ENCODE peak calls at places on chromosome 10, in five cellular contexts. W is lower lobe of right lung, T is astrocyte of the spinal cord, G is epithelial cell of esophagus, S is fibroblast of pulmonary artery. J is an unnamed sample.

GRCh38 chr10:37754538-37755323 is 102.7 kb downstream of the ZNF248 start:
- DNase-seq in G (peak; percentile 50), T (no peak), S (no peak), W (no peak), J (peak; percentile 55)

GRCh38 chr10:61643316-61643751 is 19.4 kb upstream of the CABCOCO1 start:
- DNase-seq in G (peak; percentile 52), T (peak; percentile 46), W (no peak), S (peak; percentile 86), J (no peak)

GRCh38 chr10:102118867-102119266 is 1.3 kb downstream of the LDB1 start:
- DNase-seq in T (peak; percentile 22), G (peak; percentile 23), W (peak; percentile 61), S (peak; percentile 56), J (peak; percentile 70)

GRCh38 chr10:77360121-77360520 is 277.5 kb downstream of the KCNMA1 start:
- DNase-seq in S (no peak), T (no peak), W (no peak), G (peak; percentile 57), J (no peak)

GRCh38 chr10:31101123-31101522 is 69.5 kb upstream of the ZNF438 start:
- DNase-seq in G (peak; percentile 91), T (peak; percentile 95), S (peak; percentile 72), W (no peak), J (no peak)

GRCh38 chr10:77974396-77975074 is 48.0 kb upstream of the DLG5 start:
- DNase-seq in S (peak; percentile 65), W (no peak), G (peak; percentile 75), T (peak; percentile 63), J (peak; percentile 6)

GRCh38 chr10:81995254-81995653 is 120.3 kb downstream of the NRG3 start:
- DNase-seq in W (no peak), S (no peak), G (no peak), T (no peak), J (no peak)

GRCh38 chr10:110764793-110765512 is 106.8 kb upstream of the PDCD4 start:
- DNase-seq in G (no peak), S (no peak), T (no peak), W (no peak), J (no peak)

GRCh38 chr10:99658622-99659030 is 683 bp upstream of the ENTPD7 start:
- DNase-seq in S (peak; percentile 49), T (peak; percentile 15), W (peak; percentile 84), G (peak; percentile 74), J (no peak)

GRCh38 chr10:110305767-110306451 is 1.2 kb upstream of the SMNDC1 start:
- DNase-seq in T (peak; percentile 92), W (no peak), S (peak; percentile 94), G (peak; percentile 92), J (peak; percentile 86)

GRCh38 chr10:12194752-12195271 is 879 bp downstream of the NUDT5 start:
- DNase-seq in S (peak; percentile 45), W (peak; percentile 82), T (no peak), G (peak; percentile 44), J (peak; percentile 46)

GRCh38 chr10:12198156-12198555 is 2.2 kb downstream of the CDC123 start:
- DNase-seq in T (no peak), G (no peak), S (no peak), W (no peak), J (peak; percentile 51)

GRCh38 chr10:12196531-12197211 is 683 bp downstream of the CDC123 start:
- DNase-seq in G (no peak), W (no peak), S (no peak), T (no peak), J (no peak)

GRCh38 chr10:12195281-12195602 is 449 bp downstream of the NUDT5 start:
- DNase-seq in S (no peak), W (no peak), G (no peak), T (peak; percentile 27), J (peak; percentile 7)

DNA sequence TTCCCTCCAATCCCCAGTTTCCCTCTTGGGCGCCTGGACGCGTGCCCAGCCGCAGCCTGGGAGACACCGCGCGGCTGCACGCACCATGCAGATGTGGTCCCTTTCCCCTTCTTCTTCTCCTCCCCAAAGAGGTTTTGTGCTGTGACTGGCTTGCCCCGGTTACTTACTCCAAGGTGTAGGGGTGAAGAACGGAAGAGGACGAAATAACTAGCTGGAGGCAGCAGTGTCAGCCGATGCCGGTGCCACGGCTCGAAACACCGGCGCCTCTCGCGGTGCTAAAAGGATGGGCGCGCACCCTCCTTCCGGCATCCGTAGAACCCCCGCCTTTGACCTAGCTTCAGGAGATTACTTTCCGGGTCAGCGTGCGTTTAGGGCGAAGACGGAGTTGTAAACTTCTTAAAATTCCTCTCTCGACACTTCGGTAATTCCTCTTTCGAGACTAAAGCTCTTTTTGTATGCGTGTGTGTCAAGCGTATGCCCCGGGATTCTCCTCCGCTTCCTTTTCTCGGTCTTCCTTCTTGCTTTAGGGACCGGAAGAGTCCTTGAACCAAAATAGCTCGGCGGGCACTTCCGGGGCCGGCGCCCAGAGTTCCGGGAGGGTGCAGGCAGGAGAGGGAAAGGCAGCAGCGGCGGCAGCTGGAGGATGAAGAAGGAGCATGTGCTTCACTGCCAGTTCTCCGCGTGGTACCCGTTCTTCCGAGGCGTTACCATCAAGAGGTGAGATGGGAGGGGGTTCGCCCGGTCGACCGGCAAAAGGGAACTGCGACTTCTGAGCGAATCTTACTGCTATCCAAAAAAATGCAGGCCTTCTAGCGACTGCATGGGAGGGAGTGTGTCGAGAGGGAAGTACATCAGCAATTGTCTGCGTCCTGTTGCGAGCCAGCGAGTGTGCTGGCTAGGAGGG is at the start of the genes CDC123 and NUDT5:
- DNase-seq in S (peak; percentile 92), G (peak; percentile 96), T (peak; percentile 96), W (peak; percentile 92), J (peak; percentile 93)
- TF ChIP-seq CTCF in S (no peak), G (peak; percentile 6), T (no peak), W (no peak), J (no peak)

GRCh38 chr10:129964611-129965417 is 740 bp upstream of the EBF3 start:
- DNase-seq in T (no peak), S (peak; percentile 26), G (no peak), W (peak; percentile 40), J (no peak)

GRCh38 chr10:129962558-129963075 is 1.5 kb downstream of the EBF3 start:
- DNase-seq in G (no peak), T (no peak), W (no peak), S (no peak), J (no peak)

GRCh38 chr10:129963076-129963830 is 821 bp downstream of the EBF3 start:
- DNase-seq in W (no peak), T (no peak), S (peak; percentile 67), G (peak; percentile 24), J (no peak)

GRCh38 chr10:129965418-129965793 is 1.3 kb upstream of the EBF3 start:
- DNase-seq in T (no peak), G (no peak), S (no peak), W (no peak), J (no peak)

DNA sequence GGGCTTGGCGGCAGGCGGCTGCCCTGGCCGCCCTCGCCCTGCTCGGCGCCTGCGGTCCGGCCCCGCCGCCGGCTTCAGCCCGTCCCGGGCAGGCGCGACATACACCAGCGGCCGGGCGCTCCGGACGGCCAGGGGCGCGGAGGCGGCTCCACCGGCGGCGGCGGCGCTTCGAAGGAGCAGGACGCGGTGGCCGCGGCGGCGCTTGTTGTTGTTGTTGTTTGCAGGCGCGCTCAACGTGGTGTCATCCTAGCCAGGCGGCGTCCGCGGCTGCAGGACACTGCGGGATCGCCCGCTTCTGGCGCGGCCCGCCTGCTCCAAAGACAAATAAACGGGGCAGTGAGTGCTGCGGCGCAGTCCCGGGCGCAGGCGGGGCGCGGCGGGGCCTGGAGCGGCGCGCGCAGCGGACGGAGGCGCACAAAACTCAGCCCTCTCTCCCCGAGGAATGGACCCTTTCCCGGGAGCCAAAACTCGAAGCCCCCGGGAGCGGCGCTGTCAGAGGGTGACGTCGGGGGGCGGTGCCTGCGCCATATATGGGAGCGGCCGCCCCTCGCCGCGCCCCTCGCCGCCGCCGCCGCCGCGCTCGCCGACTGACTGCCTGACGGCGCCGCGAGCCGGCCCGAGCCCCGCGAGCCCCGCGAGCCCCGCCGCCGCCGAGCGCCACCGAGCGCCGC is at the start of gene EBF3:
- DNase-seq in W (peak; percentile 54), G (peak; percentile 44), T (no peak), S (peak; percentile 89), J (no peak)
- TF ChIP-seq CTCF in W (no peak), G (no peak), T (no peak), S (no peak), J (no peak)

DNA sequence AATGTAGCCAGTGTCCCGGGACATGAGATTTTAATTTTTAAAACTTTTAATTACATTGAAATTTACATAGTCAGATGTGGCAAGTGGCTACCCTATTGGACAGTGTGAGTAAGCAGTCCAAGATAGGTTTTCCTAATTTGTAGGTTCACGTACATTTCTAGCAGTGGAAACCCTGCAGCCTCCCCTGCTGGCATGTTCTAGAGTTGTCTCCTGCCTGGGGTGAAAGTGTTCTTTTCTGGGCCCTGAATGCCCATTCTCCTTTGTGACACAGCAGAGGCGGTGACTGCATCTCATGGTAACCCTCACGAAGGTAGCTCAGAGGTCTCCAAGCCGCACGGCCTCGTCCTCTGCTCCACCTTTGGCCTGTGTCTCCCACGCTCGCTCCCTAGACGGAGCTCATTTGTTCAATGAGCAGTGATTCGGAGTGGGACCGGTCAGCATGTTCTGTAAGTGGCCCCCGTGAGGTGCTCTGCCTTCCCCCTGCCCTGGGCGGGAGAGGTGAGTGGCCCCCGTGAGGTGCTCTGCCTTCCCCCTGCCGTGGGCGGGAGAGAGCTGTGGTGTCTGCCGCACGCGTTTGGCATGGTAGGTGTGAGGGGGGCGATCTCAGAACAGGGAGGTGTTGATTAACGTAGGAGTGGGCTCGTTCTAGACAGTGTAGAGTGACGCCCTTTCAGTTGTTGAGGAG is 18.0 kb downstream of the WDR37 start:
- DNase-seq in T (no peak), G (no peak), W (no peak), S (no peak), J (no peak)
- TF ChIP-seq CTCF in T (peak; percentile 20), G (peak; percentile 22), W (no peak), S (peak; percentile 18), J (peak; percentile 34)

DNA sequence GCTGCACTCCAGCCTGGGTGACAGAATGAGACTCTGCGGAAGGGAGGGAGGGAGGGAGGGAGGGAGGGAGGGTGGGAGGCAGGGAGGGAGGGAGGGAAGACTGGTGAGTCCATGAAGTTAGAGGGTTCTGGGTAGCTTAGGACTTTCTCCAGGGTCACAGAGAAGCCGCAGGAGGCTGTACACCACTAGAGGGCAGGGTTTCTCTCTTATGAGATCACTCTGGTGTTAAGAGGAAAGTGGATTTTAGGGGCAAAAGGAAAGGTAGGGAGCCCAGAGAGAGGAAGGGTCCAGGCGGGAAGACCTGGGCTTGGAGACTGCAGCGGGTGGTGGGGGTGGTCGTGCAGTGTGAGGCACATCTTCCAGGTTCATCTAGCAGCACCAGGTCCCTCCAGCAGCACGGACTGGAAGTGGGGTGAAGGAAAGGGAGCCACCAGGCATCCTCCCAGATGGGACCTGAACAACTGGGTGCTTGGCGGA is 48.7 kb upstream of the SLC29A3 start:
- DNase-seq in W (no peak), T (peak; percentile 80), G (peak; percentile 65), S (peak; percentile 90), J (peak; percentile 70)
- TF ChIP-seq CTCF in W (peak; percentile 62), T (peak; percentile 86), G (peak; percentile 71), S (peak; percentile 75), J (peak; percentile 74)

DNA sequence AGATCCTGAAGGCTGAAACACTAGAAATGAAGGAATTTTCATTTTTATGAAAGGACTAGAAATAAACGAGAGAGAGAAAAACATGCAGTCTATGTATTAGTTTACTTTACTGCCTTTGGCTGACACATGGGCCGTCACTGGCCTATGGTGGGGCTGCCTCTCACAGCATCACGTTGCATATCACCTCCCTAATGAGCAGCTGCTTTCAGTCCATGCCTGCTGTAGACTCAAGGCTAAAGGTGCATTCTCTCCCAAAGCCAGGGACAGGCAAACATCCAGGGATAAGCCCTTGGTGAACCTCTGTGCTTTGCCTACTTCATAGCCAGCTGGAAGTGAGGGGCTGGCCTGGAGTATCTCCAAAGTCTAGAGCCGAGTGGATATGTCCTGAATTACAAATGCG is 359.4 kb downstream of the GPAM start:
- DNase-seq in T (no peak), W (no peak), G (no peak), S (no peak), J (no peak)
- TF ChIP-seq CTCF in T (no peak), W (no peak), G (no peak), S (no peak), J (no peak)